ENCODE peak calls at places on chromosomes 6 and 20, in nine cellular contexts. V is SJSA1; E is astrocyte; M is HepG2; U is left ventricle myocardium inferior; J is CD4-positive, alpha-beta memory T cell; Q is tibial nerve; K is endothelial cell of umbilical vein; N is heart left ventricle. X is an unnamed sample. For H3K4me1 and H3K27me3, the result is how much of the 10 kb centered on the place peaks cover.

GRCh38 chr6:111427341-111428116 is 55.5 kb downstream of the REV3L start:
- DNase-seq in J (peak), Q (no peak), N (no peak), K (peak), M (peak), U (no peak), V (peak), E (peak), X (no peak)

GRCh38 chr20:4171538-4172116 is 156.3 kb upstream of the RNF24 start:
- DNase-seq in M (peak), Q (no peak), E (no peak), N (no peak), K (peak), U (no peak), V (no peak), J (no peak), X (no peak)

GRCh38 chr20:9025643-9026042 is 43.2 kb upstream of the PLCB4 start:
- DNase-seq in M (no peak), N (no peak), V (no peak), J (no peak), E (peak), Q (no peak), K (no peak), U (no peak), X (no peak)

GRCh38 chr6:64411226-64411625 is 775.6 kb downstream of the PHF3 start:
- DNase-seq in E (peak), N (no peak), M (no peak), K (no peak), Q (no peak), J (no peak), U (no peak), V (no peak), X (no peak)

GRCh38 chr20:45450097-45450818 is 19.3 kb upstream of the WFDC2 start:
- DNase-seq in Q (peak), E (peak), V (no peak), M (peak), K (peak), U (no peak), N (no peak), J (peak), X (no peak)

GRCh38 chr6:85484941-85485340 is 35.1 kb downstream of the NT5E start:
- DNase-seq in N (no peak), Q (no peak), U (no peak), K (no peak), J (no peak), E (no peak), M (no peak), V (no peak), X (no peak)

GRCh38 chr20:5654557-5654956 is 95.6 kb upstream of the SHLD1 start:
- DNase-seq in N (no peak), E (peak), J (no peak), U (no peak), Q (no peak), M (peak), K (peak), V (no peak), X (no peak)

GRCh38 chr20:47150403-47151152 is 205.9 kb downstream of the ZMYND8 start:
- DNase-seq in Q (peak), K (peak), J (no peak), E (peak), V (peak), M (peak), U (peak), N (peak), X (no peak)

GRCh38 chr6:115728171-115728570 is 332.5 kb downstream of the FRK start:
- DNase-seq in J (no peak), Q (no peak), M (no peak), K (no peak), U (no peak), N (no peak), E (no peak), V (no peak), X (no peak)

GRCh38 chr20:10798811-10799210 is 125.0 kb upstream of the JAG1 start:
- DNase-seq in M (no peak), Q (no peak), K (no peak), E (peak), V (no peak), N (no peak), J (no peak), U (no peak), X (no peak)

GRCh38 chr6:116047173-116047933 is 13.3 kb downstream of the FRK start:
- DNase-seq in M (peak), U (no peak), K (no peak), N (no peak), V (no peak), E (no peak), Q (no peak), J (no peak), X (no peak)

GRCh38 chr6:13614126-13614925 is 809 bp upstream of the NOL7 start:
- DNase-seq in N (no peak), E (no peak), J (no peak), V (peak), M (peak), Q (no peak), U (peak), K (no peak), X (peak)

GRCh38 chr6:53358440-53359087 is 9.8 kb upstream of the ELOVL5 start:
- DNase-seq in U (no peak), K (no peak), J (no peak), N (no peak), Q (no peak), V (no peak), E (no peak), M (no peak), X (no peak)

GRCh38 chr6:156953478-156954146 is 176.4 kb downstream of the ARID1B start:
- DNase-seq in N (no peak), E (peak), Q (no peak), M (peak), K (peak), V (peak), U (no peak), J (peak), X (peak)
- H3K4me1 ChIP-seq in N (half or more), E (under half), Q (under half), M (under half), K (under half), V (under half), U (half or more), J (half or more), X (under half)

GRCh38 chr6:18538315-18538714 is 151.2 kb downstream of the RNF144B start:
- DNase-seq in Q (no peak), J (no peak), N (no peak), E (no peak), V (no peak), M (no peak), U (no peak), K (no peak), X (no peak)
- H3K4me3 ChIP-seq in Q (no peak), J (no peak), N (no peak), E (no peak), V (no peak), M (no peak), U (no peak), K (no peak), X (no peak)

GRCh38 chr20:58763076-58763475 is 70.5 kb downstream of the NPEPL1 start:
- DNase-seq in M (no peak), E (no peak), U (no peak), V (no peak), J (no peak), Q (no peak), K (no peak), N (no peak), X (no peak)
- H3K27me3 ChIP-seq in M (half or more), E (under half), U (half or more), V (under half), J (under half), Q (under half), K (under half), N (under half), X (under half)

DNA sequence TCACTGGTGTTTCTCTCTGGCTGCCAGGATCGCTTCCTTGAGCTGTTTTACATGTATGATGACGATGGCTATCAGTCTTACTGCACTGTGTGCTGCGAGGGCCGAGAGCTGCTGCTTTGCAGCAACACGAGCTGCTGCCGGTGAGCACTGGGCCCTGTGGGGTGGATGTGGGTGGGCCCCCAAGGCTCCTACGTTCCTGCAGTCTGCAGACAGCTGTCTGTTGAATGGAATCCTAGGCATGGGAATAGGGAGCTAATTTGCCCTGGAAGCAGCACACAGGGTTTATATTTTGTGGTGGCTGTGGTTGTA is 22.6 kb upstream of the MAPRE1 start:
- DNase-seq in M (no peak), E (no peak), K (no peak), U (no peak), N (no peak), J (no peak), V (no peak), Q (no peak), X (no peak)
- H3K4me1 ChIP-seq in M (under half), E (under half), K (under half), U (under half), N (under half), J (half or more), V (under half), Q (under half), X (under half)

GRCh38 chr6:42727084-42727601 is 4.7 kb upstream of the PRPH2 start:
- DNase-seq in J (no peak), Q (peak), E (no peak), K (peak), V (no peak), N (peak), U (peak), M (no peak), X (no peak)
- H3K4me3 ChIP-seq in J (peak), Q (peak), E (peak), K (peak), V (no peak), N (peak), U (peak), M (no peak), X (peak)

GRCh38 chr6:41523957-41524633 is 22.1 kb upstream of the FOXP4 start:
- DNase-seq in N (no peak), Q (no peak), K (no peak), U (no peak), V (no peak), M (no peak), J (no peak), E (no peak), X (no peak)
- H3K27me3 ChIP-seq in N (under half), Q (under half), K (under half), U (half or more), V (under half), M (under half), J (under half), E (under half), X (under half)

X was measured in effector memory CD4-positive, alpha-beta T cell.